ENCODE peak calls at places on chromosome 17, in nine cellular contexts. X is A549, J is Panc1, Q is GM23338, O is SK-N-SH, Z is HCT116, D is K562, P is GM12878, I is HepG2. A is an unnamed sample.

GRCh38 chr17:79616801-79617200 is 6.0 kb upstream of the RBFOX3 start:
- DNase-seq in X (no peak), J (no peak), Q (no peak), O (no peak), Z (no peak), D (no peak), P (no peak), I (no peak), A (no peak)

GRCh38 chr17:5588584-5588983 is 4.3 kb upstream of the NLRP1 start:
- DNase-seq in X (no peak), J (no peak), Q (no peak), O (no peak), Z (no peak), D (no peak), P (no peak), I (no peak), A (no peak)

GRCh38 chr17:4161179-4161559 is 18.2 kb downstream of the CYB5D2 start:
- DNase-seq in X (peak; percentile 90), J (peak; percentile 88), Q (peak; percentile 50), O (peak; percentile 48), Z (no peak), D (peak; percentile 30), P (no peak), I (peak; percentile 10), A (no peak)

GRCh38 chr17:28717578-28718316 is at the start of gene RAB34:
- DNase-seq in X (peak; percentile 90), J (no peak), Q (peak; percentile 98), O (no peak), Z (no peak), D (no peak), P (no peak), I (no peak), A (no peak)

GRCh38 chr17:64291268-64291851 is 28.3 kb upstream of the TEX2 start:
- DNase-seq in X (peak; percentile 52), J (no peak), Q (peak; percentile 69), O (no peak), Z (no peak), D (peak; percentile 60), P (no peak), I (peak; percentile 63), A (peak; percentile 53)

GRCh38 chr17:20127660-20128413 is 118.7 kb downstream of the SPECC1 start:
- DNase-seq in X (peak; percentile 19), J (no peak), Q (no peak), O (no peak), Z (no peak), D (no peak), P (no peak), I (peak; percentile 20), A (no peak)

GRCh38 chr17:32519769-32520701 is 33.2 kb downstream of the CDK5R1 start:
- DNase-seq in X (no peak), J (no peak), Q (peak; percentile 55), O (peak; percentile 57), Z (no peak), D (no peak), P (peak; percentile 52), I (peak; percentile 25), A (no peak)

GRCh38 chr17:39981207-39982068 is 831 bp downstream of the PSMD3 start:
- DNase-seq in X (no peak), J (no peak), Q (no peak), O (peak; percentile 55), Z (no peak), D (peak; percentile 34), P (no peak), I (no peak), A (no peak)

GRCh38 chr17:38922538-38923291 is 2.7 kb upstream of the LASP1NB start:
- DNase-seq in X (no peak), J (no peak), Q (peak; percentile 76), O (peak; percentile 52), Z (no peak), D (peak; percentile 36), P (no peak), I (no peak), A (no peak)

GRCh38 chr17:7673239-7673638 is 14.1 kb downstream of the TP53 start:
- DNase-seq in X (peak; percentile 64), J (no peak), Q (peak; percentile 85), O (no peak), Z (no peak), D (peak; percentile 47), P (peak; percentile 3), I (peak; percentile 27), A (no peak)

GRCh38 chr17:72388765-72389473 is 268.1 kb downstream of the SOX9 start:
- DNase-seq in X (peak; percentile 90), J (no peak), Q (no peak), O (no peak), Z (peak; percentile 83), D (no peak), P (peak; percentile 93), I (no peak), A (no peak)

GRCh38 chr17:41455236-41455635 is 11.9 kb downstream of the KRT32 start:
- DNase-seq in X (no peak), J (no peak), Q (no peak), O (no peak), Z (no peak), D (no peak), P (no peak), I (no peak), A (no peak)

GRCh38 chr17:42989726-42990652 is 8.2 kb upstream of the RPL27 start:
- DNase-seq in X (peak; percentile 64), J (no peak), Q (no peak), O (no peak), Z (no peak), D (no peak), P (no peak), I (peak; percentile 32), A (no peak)

GRCh38 chr17:79086609-79087427 is 12.2 kb downstream of the ENGASE start:
- DNase-seq in X (no peak), J (no peak), Q (no peak), O (no peak), Z (no peak), D (no peak), P (no peak), I (no peak), A (no peak)

GRCh38 chr17:62696256-62696655 is 68.8 kb downstream of the MRC2 start:
- DNase-seq in X (no peak), J (no peak), Q (no peak), O (no peak), Z (no peak), D (no peak), P (no peak), I (no peak), A (no peak)

GRCh38 chr17:62696726-62697490 is 69.4 kb downstream of the MRC2 start:
- DNase-seq in X (no peak), J (no peak), Q (no peak), O (peak; percentile 36), Z (no peak), D (no peak), P (no peak), I (no peak), A (no peak)

GRCh38 chr17:62692721-62693431 is 65.4 kb downstream of the MRC2 start:
- DNase-seq in X (peak; percentile 51), J (no peak), Q (peak; percentile 89), O (peak; percentile 82), Z (no peak), D (peak; percentile 90), P (no peak), I (peak; percentile 24), A (no peak)

GRCh38 chr17:62692159-62692651 is 64.7 kb downstream of the MRC2 start:
- DNase-seq in X (no peak), J (no peak), Q (no peak), O (no peak), Z (no peak), D (no peak), P (no peak), I (no peak), A (no peak)

DNA sequence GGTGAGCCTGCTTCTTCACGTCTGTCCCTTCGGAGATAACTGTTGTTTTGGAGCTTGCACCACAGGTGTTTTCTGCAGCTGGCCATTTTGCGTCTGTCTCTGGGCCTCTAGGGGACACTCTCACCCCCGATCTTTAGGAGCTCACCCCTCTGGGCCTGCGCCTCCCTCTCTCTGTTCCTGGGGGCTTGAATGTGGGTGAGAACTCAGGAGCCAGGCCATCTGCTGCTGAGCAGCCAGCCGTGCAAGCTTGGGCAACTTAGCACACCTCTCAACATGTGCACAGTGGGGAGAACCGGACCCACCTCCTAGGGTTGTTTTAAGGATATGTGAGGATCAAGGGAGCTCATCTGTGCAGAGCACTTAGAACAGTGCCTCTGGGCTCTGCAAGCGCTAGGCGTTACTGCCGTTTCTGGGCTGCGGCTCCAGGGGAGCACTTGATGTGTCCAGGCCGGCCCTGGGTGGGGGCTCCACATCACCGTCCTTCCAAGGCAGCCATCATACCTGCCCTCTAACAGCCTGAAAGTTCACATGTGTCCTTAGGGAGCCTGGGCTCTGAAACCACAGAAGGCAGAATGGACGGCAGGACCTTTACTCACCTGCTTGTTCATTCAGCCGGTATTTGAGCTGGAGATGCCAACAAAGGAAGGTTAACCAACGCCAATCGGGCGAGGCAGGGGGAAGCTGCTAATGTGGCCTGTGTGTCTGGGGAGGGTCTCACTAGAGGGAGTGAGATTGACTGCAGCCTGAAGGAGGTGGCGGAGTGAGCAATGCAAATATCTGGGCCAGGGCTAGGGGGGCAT is 66.3 kb downstream of the MRC2 start:
- DNase-seq in X (no peak), J (no peak), Q (no peak), O (no peak), Z (no peak), D (peak; percentile 61), P (no peak), I (no peak), A (no peak)
- H3K27ac ChIP-seq in X (no peak overlapping the region), J (no peak overlapping the region), Q (no peak overlapping the region), O (no peak overlapping the region), Z (no peak overlapping the region), D (peak overlapping the region; percentile 30), P (no peak overlapping the region), I (no peak overlapping the region), A (no peak overlapping the region)

DNA sequence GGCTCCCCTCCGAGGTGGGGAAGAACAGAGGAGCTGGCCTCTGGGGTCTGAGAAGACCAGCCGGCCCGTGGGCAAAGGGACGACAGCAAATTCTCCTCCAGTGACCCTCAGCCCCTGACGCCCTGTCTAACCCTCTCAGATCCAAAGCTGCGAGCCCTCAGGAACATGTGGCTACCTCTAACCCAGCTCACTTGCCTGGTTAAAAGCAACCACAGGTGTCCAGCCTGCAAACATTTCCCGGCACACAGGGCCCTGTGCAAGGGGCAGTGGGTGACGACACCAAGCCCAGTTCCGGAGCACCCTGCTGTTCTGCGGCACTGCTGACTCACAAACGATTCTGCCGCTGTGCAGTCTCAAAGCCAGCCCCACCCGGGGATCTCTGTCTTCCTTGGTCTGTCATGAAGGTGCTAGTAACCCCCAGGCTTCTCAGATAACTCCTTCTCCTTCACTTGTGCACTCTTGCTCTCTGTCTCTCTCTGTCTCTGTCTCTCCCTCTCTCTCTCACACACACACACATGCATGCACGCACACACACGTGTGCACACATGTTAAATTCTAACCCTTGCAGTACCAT is 23.0 kb downstream of the WNT3 start:
- DNase-seq in X (peak; percentile 67), J (no peak), Q (no peak), O (no peak), Z (peak; percentile 84), D (peak; percentile 95), P (no peak), I (peak; percentile 54), A (no peak)
- TF ChIP-seq REST in X (no peak), J (no peak), Q (no peak), O (no peak), Z (no peak), D (no peak), P (no peak), I (no peak), A (no peak)

GRCh38 chr17:57832711-57833596 is 16.9 kb downstream of the MRPS23 start:
- DNase-seq in X (peak; percentile 68), J (no peak), Q (peak; percentile 92), O (peak; percentile 77), Z (peak; percentile 69), D (peak; percentile 78), P (no peak), I (peak; percentile 72), A (peak; percentile 70)
- H3K27ac ChIP-seq in X (peak overlapping the region; percentile 46), J (no peak overlapping the region), Q (peak overlapping the region; percentile 23), O (no peak overlapping the region), Z (no peak overlapping the region), D (no peak overlapping the region), P (no peak overlapping the region), I (peak overlapping the region; percentile 41), A (peak overlapping the region; percentile 53)

GRCh38 chr17:11506635-11507034 is 91.6 kb upstream of the DNAH9 start:
- DNase-seq in X (peak; percentile 9), J (no peak), Q (peak; percentile 1), O (no peak), Z (no peak), D (peak; percentile 15), P (no peak), I (peak; percentile 5), A (no peak)
- TF ChIP-seq REST in X (peak; percentile 90), J (peak; percentile 77), Q (peak; percentile 31), O (peak; percentile 62), Z (peak; percentile 32), D (peak; percentile 40), P (peak; percentile 79), I (peak; percentile 94), A (peak; percentile 92)

A was measured in HL-60.